ENCODE peak calls at places on chromosomes 16 and 17, in seven cellular contexts. U, Z, K, I, M, L and O are unnamed samples.
A peak's percentile ranks its signal among the peaks of the same experiment; 100 is the strongest.

GRCh38 chr16:81940781-81941560 is 70.3 kb downstream of the SDR42E1 start:
- DNase-seq in L (peak; percentile 73), Z (no peak), I (no peak), U (peak; percentile 61), K (peak; percentile 13), M (no peak), O (no peak)

GRCh38 chr17:68709995-68710780 is 109.0 kb upstream of the FAM20A start:
- DNase-seq in K (no peak), M (no peak), I (no peak), L (no peak), Z (no peak), U (no peak), O (no peak)

GRCh38 chr16:47660540-47660939 is 199.4 kb downstream of the PHKB start:
- DNase-seq in Z (no peak), L (no peak), M (peak; percentile 5), I (no peak), K (no peak), U (no peak), O (no peak)

GRCh38 chr16:82788919-82789318 is 162.2 kb downstream of the CDH13 start:
- DNase-seq in M (no peak), K (no peak), I (no peak), U (no peak), Z (no peak), L (no peak), O (no peak)

GRCh38 chr17:46854948-46855347 is 3.6 kb downstream of the WNT9B start:
- DNase-seq in U (no peak), K (no peak), L (no peak), Z (no peak), M (no peak), I (no peak), O (no peak)

GRCh38 chr16:70438325-70438982 is 446 bp downstream of the ST3GAL2 start:
- DNase-seq in I (peak; percentile 48), U (no peak), Z (peak; percentile 58), M (no peak), K (peak; percentile 76), L (no peak), O (no peak)

GRCh38 chr16:9092963-9093477 is 1.6 kb downstream of the HAPSTR1 start:
- DNase-seq in L (peak; percentile 18), K (peak; percentile 67), Z (peak; percentile 26), M (peak; percentile 62), I (peak; percentile 30), U (no peak), O (no peak)

GRCh38 chr16:90044111-90044551 is 24.9 kb upstream of the DBNDD1 start:
- DNase-seq in Z (no peak), M (no peak), L (peak; percentile 54), I (no peak), U (peak; percentile 71), K (no peak), O (no peak)

GRCh38 chr17:32015245-32016013 is 8.2 kb downstream of the LRRC37B start:
- DNase-seq in I (no peak), U (no peak), K (no peak), M (no peak), L (peak; percentile 26), Z (no peak), O (no peak)

GRCh38 chr17:5500804-5501391 is 14.5 kb downstream of the MIS12 start:
- DNase-seq in K (peak; percentile 77), I (peak; percentile 66), L (peak; percentile 61), U (no peak), M (peak; percentile 69), Z (peak; percentile 93), O (peak; percentile 69)

GRCh38 chr17:752620-753219 is 656 bp upstream of the GEMIN4 start:
- DNase-seq in K (peak; percentile 92), U (peak; percentile 10), M (no peak), L (peak; percentile 48), Z (peak; percentile 78), I (peak; percentile 69), O (peak; percentile 75)

GRCh38 chr17:62164712-62165377 is 99.8 kb upstream of the MED13 start:
- DNase-seq in L (no peak), Z (no peak), U (no peak), I (no peak), K (no peak), M (no peak), O (no peak)

GRCh38 chr16:76749780-76750375 is 441.1 kb upstream of the MON1B start:
- DNase-seq in L (no peak), M (no peak), I (no peak), Z (no peak), K (no peak), U (no peak), O (no peak)

GRCh38 chr17:47205419-47205963 is 3.7 kb upstream of the MYL4 start:
- DNase-seq in M (peak; percentile 90), K (peak; percentile 85), Z (peak; percentile 45), U (peak; percentile 84), L (no peak), I (peak; percentile 26), O (no peak)

GRCh38 chr16:66369055-66369592 is 2.6 kb downstream of the CDH5 start:
- DNase-seq in M (peak; percentile 14), Z (no peak), L (no peak), U (no peak), I (no peak), K (no peak), O (peak; percentile 73)

GRCh38 chr16:84315422-84315821 is 20.7 kb downstream of the WFDC1 start:
- DNase-seq in Z (no peak), L (peak; percentile 26), I (no peak), K (no peak), U (no peak), M (no peak), O (no peak)

GRCh38 chr16:30185683-30186421 is 2.5 kb downstream of the CORO1A start:
- DNase-seq in I (peak; percentile 51), M (peak; percentile 90), Z (no peak), K (peak; percentile 70), U (no peak), L (no peak), O (no peak)

GRCh38 chr17:40554646-40555295 is 10.5 kb downstream of the CCR7 start:
- DNase-seq in K (peak; percentile 62), Z (peak; percentile 38), M (no peak), I (no peak), U (no peak), L (no peak), O (peak; percentile 57)

GRCh38 chr17:17167986-17168385 is 38.1 kb downstream of the PLD6 start:
- DNase-seq in L (no peak), K (no peak), Z (no peak), U (no peak), M (no peak), I (no peak), O (no peak)

GRCh38 chr16:22670551-22670970 is 143.4 kb upstream of the HS3ST2 start:
- DNase-seq in K (peak; percentile 56), M (peak; percentile 80), U (no peak), Z (no peak), I (no peak), L (peak; percentile 13), O (peak; percentile 57)

GRCh38 chr16:77788196-77789084 is at the start of gene VAT1L:
- DNase-seq in L (peak; percentile 44), M (no peak), I (peak; percentile 30), U (peak; percentile 37), K (peak; percentile 69), Z (no peak), O (no peak)

GRCh38 chr16:71626858-71627213 is 852 bp downstream of the MARVELD3 start:
- DNase-seq in M (no peak), I (no peak), K (peak; percentile 66), Z (no peak), U (peak; percentile 50), L (no peak), O (no peak)

GRCh38 chr17:69159418-69159817 is 17.7 kb upstream of the ABCA6 start:
- DNase-seq in Z (no peak), I (no peak), K (no peak), L (no peak), M (no peak), U (no peak), O (no peak)

GRCh38 chr16:12902511-12903324 is 1.3 kb downstream of the SHISA9 start:
- DNase-seq in U (no peak), K (no peak), L (no peak), M (no peak), Z (no peak), I (no peak), O (no peak)

GRCh38 chr16:72467157-72467759 is 295.3 kb upstream of the PMFBP1 start:
- DNase-seq in U (peak; percentile 44), M (peak; percentile 46), K (no peak), I (no peak), L (peak; percentile 57), Z (no peak), O (no peak)

GRCh38 chr17:66426397-66427033 is 124.1 kb downstream of the PRKCA start:
- DNase-seq in Z (no peak), I (no peak), K (no peak), U (peak; percentile 13), M (peak; percentile 41), L (peak; percentile 59), O (no peak)

GRCh38 chr16:19005561-19006445 is 22.1 kb downstream of the TMC7 start:
- DNase-seq in U (peak; percentile 93), M (no peak), Z (no peak), L (peak; percentile 76), K (no peak), I (peak; percentile 46), O (no peak)

GRCh38 chr17:45231481-45232116 is 9.9 kb downstream of the FMNL1 start:
- DNase-seq in L (peak; percentile 78), U (no peak), Z (no peak), K (no peak), I (peak; percentile 39), M (peak; percentile 51), O (no peak)
- H3K27ac ChIP-seq in L (peak overlapping the region; percentile 97), U (no peak overlapping the region), Z (no peak overlapping the region), K (no peak overlapping the region), I (no peak overlapping the region), M (peak overlapping the region; percentile 19), O (peak overlapping the region; percentile 86)

GRCh38 chr17:45296833-45297124 is 20.0 kb downstream of the MAP3K14 start:
- DNase-seq in L (no peak), I (no peak), M (no peak), K (no peak), U (no peak), Z (no peak), O (no peak)
- H3K27ac ChIP-seq in L (peak overlapping the region; percentile 90), I (peak overlapping the region; percentile 80), M (peak overlapping the region; percentile 27), K (no peak overlapping the region), U (no peak overlapping the region), Z (no peak overlapping the region), O (peak overlapping the region; percentile 90)

GRCh38 chr16:58119509-58119845 is 9.7 kb downstream of the CFAP20 start:
- DNase-seq in I (no peak), M (no peak), U (no peak), K (no peak), Z (no peak), L (no peak), O (no peak)
- H3K27ac ChIP-seq in I (peak overlapping the region; percentile 19), M (no peak overlapping the region), U (no peak overlapping the region), K (no peak overlapping the region), Z (no peak overlapping the region), L (no peak overlapping the region), O (peak overlapping the region; percentile 50)

DNA sequence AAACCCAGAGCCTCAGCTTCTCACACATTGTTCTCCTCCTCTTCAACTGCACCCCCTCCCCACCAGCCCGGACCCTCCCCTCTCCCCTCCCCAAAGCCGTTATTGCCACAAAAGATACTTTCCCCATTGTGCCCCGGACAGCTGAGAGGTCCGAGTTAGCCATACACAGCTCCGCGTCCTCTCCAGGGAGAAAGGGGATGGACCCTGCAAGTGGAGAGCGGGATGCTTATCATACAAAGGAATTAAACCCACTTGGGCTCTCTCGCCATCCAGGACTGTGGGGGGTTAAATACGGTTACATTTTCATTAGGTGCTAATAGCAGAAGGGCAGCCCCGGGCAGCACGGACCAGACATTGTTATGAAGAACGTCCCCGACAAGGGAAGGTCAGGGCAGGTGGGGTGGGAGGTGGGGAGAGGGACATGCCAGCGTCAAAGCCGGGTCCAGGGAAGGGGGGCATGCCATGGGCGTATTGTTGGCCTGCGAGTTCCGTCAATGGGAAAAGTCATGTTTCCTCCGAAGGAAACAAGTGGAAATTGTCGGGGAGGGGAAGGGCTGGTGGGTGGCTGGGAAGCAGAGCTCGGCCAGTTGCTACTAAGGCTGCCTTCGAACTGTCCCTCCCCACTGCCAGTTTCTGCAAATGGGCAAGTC is 99.1 kb downstream of the SOX9 start:
- DNase-seq in Z (no peak), L (no peak), I (no peak), M (no peak), U (no peak), K (no peak), O (no peak)
- H3K27ac ChIP-seq in Z (no peak overlapping the region), L (no peak overlapping the region), I (no peak overlapping the region), M (no peak overlapping the region), U (no peak overlapping the region), K (no peak overlapping the region), O (no peak overlapping the region)